ENCODE peak calls at places on chromosome 5, in eight cellular contexts. M is tibial nerve, R is A549, Z is heart left ventricle, A is lower leg skin, G is esophagus squamous epithelium, J is sigmoid colon, E is IMR-90. C is an unnamed sample.

GRCh38 chr5:122076669-122077450 is 1.2 kb downstream of the LOX start:
- DNase-seq in M (peak), R (peak), Z (peak), A (peak), G (no peak), J (peak), E (peak), C (peak)

GRCh38 chr5:40678021-40678939 is 1.4 kb upstream of the PTGER4 start:
- DNase-seq in M (no peak), R (no peak), Z (no peak), A (no peak), G (no peak), J (no peak), E (no peak), C (no peak)

GRCh38 chr5:62340392-62340791 is 34.4 kb downstream of the KIF2A start:
- DNase-seq in M (no peak), R (peak), Z (no peak), A (no peak), G (no peak), J (no peak), E (peak), C (no peak)

GRCh38 chr5:170603578-170604565 is 100.1 kb downstream of the KCNIP1 start:
- DNase-seq in M (no peak), R (peak), Z (peak), A (no peak), G (no peak), J (peak), E (peak), C (peak)

GRCh38 chr5:135565691-135566421 is 12.9 kb downstream of the CXCL14 start:
- DNase-seq in M (peak), R (peak), Z (peak), A (peak), G (no peak), J (peak), E (peak), C (peak)

GRCh38 chr5:84445049-84445685 is 60.5 kb upstream of the EDIL3 start:
- DNase-seq in M (no peak), R (no peak), Z (no peak), A (no peak), G (no peak), J (no peak), E (peak), C (no peak)

GRCh38 chr5:87944553-87945320 is 323.9 kb downstream of the TMEM161B start:
- DNase-seq in M (no peak), R (no peak), Z (peak), A (no peak), G (no peak), J (peak), E (no peak), C (no peak)

GRCh38 chr5:32712463-32713395 is 1.6 kb downstream of the NPR3 start:
- DNase-seq in M (no peak), R (no peak), Z (no peak), A (no peak), G (no peak), J (no peak), E (peak), C (no peak)

GRCh38 chr5:18553269-18553668 is 919.0 kb downstream of the TAF11L14 start:
- DNase-seq in M (no peak), R (peak), Z (no peak), A (no peak), G (no peak), J (no peak), E (no peak), C (no peak)

GRCh38 chr5:140246378-140247122 is 56.4 kb downstream of the PFDN1 start:
- DNase-seq in M (no peak), R (no peak), Z (peak), A (no peak), G (no peak), J (peak), E (peak), C (peak)

GRCh38 chr5:80933061-80933460 is 27.1 kb upstream of the RASGRF2 start:
- DNase-seq in M (no peak), R (no peak), Z (no peak), A (no peak), G (no peak), J (no peak), E (peak), C (no peak)

GRCh38 chr5:52743012-52743411 is 44.7 kb upstream of the ITGA1 start:
- DNase-seq in M (no peak), R (no peak), Z (no peak), A (no peak), G (no peak), J (no peak), E (no peak), C (no peak)

GRCh38 chr5:164052536-164053090 is 547.2 kb downstream of the MAT2B start:
- DNase-seq in M (no peak), R (no peak), Z (no peak), A (no peak), G (no peak), J (no peak), E (peak), C (no peak)

GRCh38 chr5:54222336-54222735 is 88.0 kb downstream of the ARL15 start:
- DNase-seq in M (no peak), R (peak), Z (no peak), A (no peak), G (no peak), J (no peak), E (no peak), C (no peak)

GRCh38 chr5:40687316-40687715 is 7.6 kb downstream of the PTGER4 start:
- DNase-seq in M (no peak), R (no peak), Z (no peak), A (no peak), G (no peak), J (no peak), E (no peak), C (no peak)

GRCh38 chr5:41683181-41683580 is 172.8 kb upstream of the PLCXD3 start:
- DNase-seq in M (no peak), R (no peak), Z (no peak), A (no peak), G (no peak), J (no peak), E (no peak), C (no peak)

GRCh38 chr5:177593511-177593910 is 1.5 kb downstream of the TMED9 start:
- DNase-seq in M (no peak), R (no peak), Z (no peak), A (peak), G (no peak), J (peak), E (no peak), C (no peak)

DNA sequence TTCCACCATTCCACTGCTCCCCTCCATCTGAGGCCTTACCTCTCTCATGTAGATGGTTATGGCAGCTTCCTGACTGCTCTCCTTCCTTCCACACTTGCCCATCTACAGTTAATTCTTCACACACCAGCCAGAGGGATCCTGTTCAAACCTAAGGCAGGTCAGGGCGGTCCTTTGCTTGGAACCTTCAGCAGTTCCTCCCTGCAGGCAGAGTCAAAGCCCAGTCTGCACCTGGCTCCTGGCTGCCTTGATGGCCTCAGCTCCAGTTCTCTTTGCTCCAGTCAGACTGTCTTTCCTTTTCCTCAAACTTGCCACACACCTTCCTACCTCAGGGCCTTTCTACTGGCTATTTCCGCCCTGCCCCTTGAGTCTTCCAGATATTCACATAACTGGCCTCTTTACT is 30.2 kb upstream of the NR3C1 start:
- DNase-seq in M (no peak), R (no peak), Z (no peak), A (no peak), G (no peak), J (no peak), E (no peak), C (no peak)
- TF ChIP-seq POLR2A in M (no peak), R (no peak), Z (no peak), A (no peak), G (no peak), J (no peak), E (no peak), C (no peak)

DNA sequence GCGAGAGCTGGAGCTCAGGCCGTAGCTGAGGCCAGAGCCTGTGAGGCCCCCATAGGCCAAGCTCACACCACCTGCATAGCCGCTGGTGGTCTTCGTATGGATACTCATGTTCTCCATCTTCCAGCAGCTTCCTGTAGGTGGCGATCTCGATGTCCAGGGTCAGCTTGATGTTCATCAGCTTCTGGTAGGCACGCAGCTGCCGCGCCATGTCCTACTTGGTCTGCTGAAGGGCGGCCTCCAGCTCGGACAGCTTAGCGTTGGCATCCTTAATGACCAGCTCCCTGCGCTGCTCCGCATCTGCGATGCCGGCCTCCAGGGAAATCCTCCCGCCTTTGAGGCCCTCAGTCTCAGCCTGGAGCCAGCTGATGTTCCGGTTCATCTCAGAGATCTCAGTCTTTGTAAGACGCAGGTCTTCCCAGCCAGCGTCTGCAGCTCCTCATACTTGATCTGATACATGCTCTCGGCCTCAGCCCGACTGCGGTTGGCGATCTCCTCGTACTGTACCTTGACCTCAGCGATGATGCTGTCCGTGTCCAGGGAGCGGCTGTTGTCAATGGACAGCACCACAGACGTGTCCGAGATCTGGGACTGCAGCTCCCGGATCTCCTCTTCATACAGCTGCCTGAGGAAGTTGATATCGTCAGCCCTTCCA is 172.1 kb downstream of the PPP2R2B start:
- DNase-seq in M (no peak), R (peak), Z (no peak), A (no peak), G (no peak), J (no peak), E (no peak), C (no peak)
- TF ChIP-seq CTCF in M (no peak), R (no peak), Z (no peak), A (no peak), G (no peak), J (no peak), E (no peak), C (no peak)

DNA sequence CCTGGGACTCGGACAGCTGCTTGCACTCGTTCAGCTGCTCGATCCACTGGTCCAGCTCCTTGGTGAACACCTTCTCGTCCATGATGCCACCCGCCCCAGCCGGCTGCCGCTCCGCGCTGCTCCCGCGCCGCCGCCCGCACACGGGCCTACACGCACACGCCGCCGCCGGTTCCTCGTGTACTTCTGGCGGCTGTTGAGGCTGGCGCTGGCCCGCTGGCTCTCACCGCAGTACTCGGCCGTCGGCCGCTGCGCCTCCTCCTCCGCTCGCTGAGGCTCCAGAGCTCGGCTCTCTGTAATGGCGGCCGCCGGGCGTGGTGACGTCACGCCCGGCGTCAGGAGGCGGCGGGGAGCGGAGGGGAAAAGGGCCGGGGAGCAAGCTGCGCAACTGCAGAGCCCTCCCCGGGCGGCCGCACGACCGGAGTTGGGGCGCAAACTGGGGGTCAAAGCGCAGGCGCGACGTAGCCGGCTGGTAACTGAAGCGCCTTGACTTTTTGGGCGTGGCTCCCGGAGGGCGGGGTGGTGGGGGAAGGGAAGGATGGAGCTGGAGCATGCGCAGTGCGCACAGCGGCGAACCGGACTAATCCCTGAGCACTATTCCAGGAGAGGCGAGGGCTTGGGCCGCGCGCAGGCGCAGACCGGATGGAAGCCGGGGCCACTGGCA is at the start of gene PPP2CA:
- DNase-seq in M (peak), R (peak), Z (peak), A (peak), G (peak), J (peak), E (peak), C (peak)
- TF ChIP-seq POLR2A in M (peak), R (peak), Z (peak), A (peak), G (peak), J (peak), E (peak), C (peak)

GRCh38 chr5:138064526-138064925 is 19.3 kb upstream of the WNT8A start:
- DNase-seq in M (no peak), R (no peak), Z (no peak), A (no peak), G (no peak), J (no peak), E (no peak), C (no peak)

GRCh38 chr5:138068742-138069375 is 15.0 kb upstream of the WNT8A start:
- DNase-seq in M (peak), R (peak), Z (peak), A (peak), G (no peak), J (peak), E (peak), C (peak)

GRCh38 chr5:138065102-138065501 is 18.7 kb upstream of the WNT8A start:
- DNase-seq in M (no peak), R (peak), Z (no peak), A (peak), G (no peak), J (no peak), E (no peak), C (no peak)
- TF ChIP-seq CTCF in M (no peak), R (peak), Z (peak), A (no peak), G (no peak), J (no peak), E (peak), C (no peak)

DNA sequence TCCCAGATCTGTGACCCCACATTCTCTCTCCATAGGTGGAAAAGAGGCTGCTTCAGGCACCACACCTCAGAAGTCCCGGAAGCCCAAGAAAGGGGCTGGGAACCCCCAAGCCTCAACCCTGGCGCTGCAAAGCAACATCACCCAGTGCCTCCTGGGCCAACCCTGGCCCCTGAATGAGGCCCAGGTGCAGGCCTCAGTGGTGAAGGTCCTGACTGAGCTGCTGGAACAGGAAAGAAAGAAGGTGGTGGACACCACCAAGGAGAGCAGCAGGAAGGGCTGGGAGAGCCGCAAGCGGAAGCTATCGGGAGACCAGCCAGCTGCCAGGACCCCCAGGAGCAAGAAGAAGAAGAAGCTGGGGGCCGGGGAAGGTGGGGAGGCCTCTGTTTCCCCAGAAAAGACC is 16.5 kb downstream of the CD74 start:
- DNase-seq in M (no peak), R (no peak), Z (no peak), A (no peak), G (no peak), J (no peak), E (no peak), C (no peak)
- TF ChIP-seq POLR2A in M (no peak), R (no peak), Z (no peak), A (no peak), G (no peak), J (no peak), E (no peak), C (no peak)

GRCh38 chr5:141923443-141924313 is at the start of gene DELE1:
- DNase-seq in M (peak), R (peak), Z (peak), A (peak), G (peak), J (peak), E (peak), C (peak)
- TF ChIP-seq CTCF in M (no peak), R (no peak), Z (peak), A (no peak), G (no peak), J (no peak), E (peak), C (no peak)

DNA sequence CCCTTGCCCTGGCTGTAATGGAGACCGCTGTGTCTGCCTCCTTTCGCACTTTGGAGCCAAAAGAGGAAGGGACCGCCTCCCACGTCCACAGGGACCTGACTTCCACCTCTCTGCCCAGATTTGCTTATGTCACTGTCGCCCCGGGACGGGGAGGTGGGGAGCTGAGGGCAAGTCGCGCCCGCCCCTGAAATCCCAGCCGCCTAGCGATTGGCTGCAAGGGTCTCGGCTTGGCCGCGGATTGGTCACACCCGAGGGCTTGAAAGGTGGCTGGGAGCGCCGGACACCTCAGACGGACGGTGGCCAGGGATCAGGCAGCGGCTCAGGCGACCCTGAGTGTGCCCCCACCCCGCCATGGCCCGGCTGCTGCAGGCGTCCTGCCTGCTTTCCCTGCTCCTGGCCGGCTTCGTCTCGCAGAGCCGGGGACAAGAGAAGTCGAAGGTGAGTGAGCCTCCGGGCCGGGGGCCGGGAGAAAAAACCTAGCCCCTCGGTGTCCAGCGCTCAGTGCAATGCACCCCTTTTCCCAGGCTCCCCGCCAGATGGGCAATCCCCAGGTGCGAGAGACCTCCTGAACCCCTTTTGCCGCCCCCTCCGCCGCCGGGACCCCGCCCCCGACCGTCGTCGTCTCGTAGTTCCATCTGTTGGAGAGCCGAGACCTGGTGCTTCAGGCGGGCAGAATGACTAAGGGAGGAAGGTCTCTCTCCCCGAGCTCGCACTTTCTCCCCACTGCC is at the start of gene GPX3:
- DNase-seq in M (peak), R (peak), Z (peak), A (peak), G (peak), J (peak), E (peak), C (peak)
- TF ChIP-seq POLR2A in M (peak), R (peak), Z (peak), A (peak), G (peak), J (peak), E (no peak), C (peak)